ENCODE peak calls at places on chromosomes 3 and 15, in ten cellular contexts. W is lung; Y is dorsolateral prefrontal cortex; P is tibial nerve; V is GM23248; O is AG04450; I is CD4-positive, CD25-positive, alpha-beta regulatory T cell; H is PC-3; F is lower lobe of right lung; N is caudate nucleus. Z is an unnamed sample.

GRCh38 chr3:169041677-169042171 is 621.8 kb downstream of the MECOM start:
- DNase-seq in F (no peak), Y (no peak), O (no peak), H (peak), P (no peak), V (peak), N (no peak), I (no peak), W (no peak), Z (no peak)

GRCh38 chr3:26118165-26118564 is 328.3 kb downstream of the OXSM start:
- DNase-seq in Y (no peak), P (no peak), O (no peak), F (no peak), I (no peak), W (no peak), H (no peak), V (no peak), N (no peak), Z (no peak)

GRCh38 chr3:78140866-78141658 is 1101.2 kb downstream of the ROBO2 start:
- DNase-seq in V (peak), F (no peak), P (no peak), H (peak), W (no peak), O (peak), Y (no peak), N (no peak), I (no peak), Z (no peak)

GRCh38 chr3:107106316-107106715 is 270.9 kb upstream of the CCDC54 start:
- DNase-seq in H (peak), O (no peak), N (peak), F (no peak), Y (no peak), V (peak), I (no peak), W (no peak), P (no peak), Z (no peak)

GRCh38 chr3:73225161-73225861 is 163.9 kb downstream of the EBLN2 start:
- DNase-seq in F (no peak), Y (no peak), P (no peak), N (no peak), I (no peak), W (no peak), V (no peak), H (no peak), O (no peak), Z (no peak)

GRCh38 chr15:61518191-61518950 is 289.3 kb upstream of the RORA start:
- DNase-seq in O (no peak), P (no peak), Y (no peak), I (no peak), N (no peak), H (peak), W (no peak), V (no peak), F (no peak), Z (no peak)

GRCh38 chr3:114144909-114145688 is 33.8 kb downstream of the DRD3 start:
- DNase-seq in P (no peak), F (no peak), Y (peak), H (peak), N (peak), O (peak), V (peak), I (no peak), W (peak), Z (peak)

GRCh38 chr15:42084465-42085235 is 9.7 kb downstream of the PLA2G4D start:
- DNase-seq in N (no peak), V (peak), W (peak), O (peak), H (peak), P (peak), Y (peak), I (peak), F (peak), Z (peak)

GRCh38 chr15:97875513-97876285 is 84.8 kb upstream of the ARRDC4 start:
- DNase-seq in V (no peak), H (no peak), N (no peak), F (peak), O (no peak), P (no peak), I (no peak), W (peak), Y (no peak), Z (no peak)

GRCh38 chr15:40914486-40914885 is 14.7 kb upstream of the DLL4 start:
- DNase-seq in Y (no peak), N (no peak), V (no peak), P (no peak), I (no peak), F (no peak), O (no peak), H (no peak), W (no peak), Z (no peak)

GRCh38 chr3:44001072-44001471 is 240.6 kb upstream of the TOPAZ1 start:
- DNase-seq in O (no peak), F (no peak), H (peak), W (no peak), Y (no peak), N (no peak), V (peak), I (no peak), P (no peak), Z (no peak)

GRCh38 chr3:86990171-86990733 is 697 bp downstream of the VGLL3 start:
- DNase-seq in H (peak), N (no peak), O (no peak), Y (no peak), F (peak), W (no peak), V (peak), I (no peak), P (no peak), Z (no peak)

GRCh38 chr3:86988235-86988634 is 2.7 kb downstream of the VGLL3 start:
- DNase-seq in H (peak), I (no peak), Y (no peak), V (peak), F (no peak), O (no peak), N (no peak), W (no peak), P (no peak), Z (no peak)

GRCh38 chr3:86990734-86991481 is at the start of gene VGLL3:
- DNase-seq in I (no peak), N (no peak), P (peak), H (peak), Y (no peak), O (peak), V (peak), W (peak), F (peak), Z (peak)

GRCh38 chr3:86988986-86989385 is 2.0 kb downstream of the VGLL3 start:
- DNase-seq in F (no peak), H (no peak), V (peak), P (no peak), I (no peak), N (no peak), Y (no peak), W (no peak), O (no peak), Z (no peak)

GRCh38 chr3:86989611-86990010 is 1.3 kb downstream of the VGLL3 start:
- DNase-seq in I (no peak), N (no peak), Y (no peak), W (no peak), P (no peak), F (no peak), H (no peak), V (peak), O (no peak), Z (no peak)
- H3K27ac ChIP-seq in I (no peak), N (no peak), Y (no peak), W (peak), P (peak), F (peak), H (no peak), V (peak), O (peak), Z (no peak)

GRCh38 chr15:86333819-86334218 is 254.1 kb downstream of the AGBL1 start:
- DNase-seq in I (no peak), F (no peak), P (no peak), N (no peak), Y (no peak), W (no peak), V (no peak), H (no peak), O (no peak), Z (no peak)

GRCh38 chr15:86336051-86336788 is 256.5 kb downstream of the AGBL1 start:
- DNase-seq in N (no peak), O (no peak), Y (no peak), V (peak), I (no peak), H (peak), F (no peak), W (no peak), P (no peak), Z (no peak)

GRCh38 chr15:86337071-86337470 is 257.4 kb downstream of the AGBL1 start:
- DNase-seq in H (no peak), P (no peak), I (no peak), F (no peak), O (no peak), N (no peak), V (no peak), Y (no peak), W (no peak), Z (no peak)
- H3K27ac ChIP-seq in H (peak), P (no peak), I (no peak), F (no peak), O (no peak), N (no peak), V (no peak), Y (no peak), W (no peak), Z (no peak)

GRCh38 chr15:67176195-67176971 is 78.1 kb downstream of the AAGAB start:
- DNase-seq in V (no peak), F (peak), W (peak), I (no peak), Y (no peak), P (no peak), O (no peak), H (no peak), N (peak), Z (no peak)
- H3K27ac ChIP-seq in V (peak), F (peak), W (peak), I (no peak), Y (no peak), P (peak), O (peak), H (peak), N (no peak), Z (no peak)

GRCh38 chr15:70720228-70721016 is 42.9 kb downstream of the UACA start:
- DNase-seq in P (no peak), H (no peak), Y (no peak), F (no peak), N (no peak), V (no peak), O (no peak), W (no peak), I (no peak), Z (no peak)

GRCh38 chr15:70713547-70714414 is 49.6 kb downstream of the UACA start:
- DNase-seq in H (no peak), F (no peak), V (peak), O (no peak), I (no peak), P (no peak), N (no peak), W (no peak), Y (no peak), Z (no peak)

GRCh38 chr15:70717237-70717793 is 46.0 kb downstream of the UACA start:
- DNase-seq in Y (no peak), N (no peak), F (no peak), P (no peak), O (no peak), W (no peak), I (no peak), H (peak), V (no peak), Z (no peak)

GRCh38 chr15:70714575-70714974 is 48.8 kb downstream of the UACA start:
- DNase-seq in I (no peak), W (no peak), P (no peak), N (no peak), V (peak), F (no peak), Y (no peak), H (peak), O (no peak), Z (no peak)

DNA sequence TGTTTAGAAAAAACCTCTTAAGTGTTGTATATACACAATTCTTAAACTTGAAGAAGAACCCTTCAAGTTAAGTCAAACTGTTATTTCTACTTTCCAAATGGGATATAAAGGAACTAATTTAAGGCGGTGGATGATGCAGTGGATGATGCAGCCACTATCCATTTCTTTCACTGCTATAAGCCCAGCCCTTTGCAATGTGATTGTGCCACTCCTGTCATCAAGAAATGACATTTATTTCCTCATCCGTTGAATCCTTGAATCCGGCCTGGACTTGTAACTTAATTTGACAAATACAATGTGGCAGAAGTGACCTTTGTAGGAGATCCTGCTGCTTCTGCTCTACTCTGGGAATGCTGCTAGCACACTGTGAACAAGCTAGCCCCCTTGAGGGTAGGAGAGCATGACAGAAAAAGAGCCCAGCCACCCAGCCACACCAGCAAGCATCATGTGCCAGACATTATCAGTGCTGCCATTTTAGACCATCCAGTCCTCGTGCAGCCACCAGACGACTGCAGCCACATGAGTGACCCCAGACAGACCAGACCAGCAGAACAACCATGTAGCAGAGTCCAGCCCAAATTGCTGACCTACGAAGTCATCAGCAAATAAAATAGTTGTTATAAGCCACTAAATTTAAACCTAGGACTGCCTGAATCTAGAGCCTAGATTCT is 47.4 kb downstream of the UACA start:
- DNase-seq in O (no peak), I (no peak), F (no peak), V (peak), H (peak), N (no peak), W (no peak), P (no peak), Y (no peak), Z (no peak)
- H3K27ac ChIP-seq in O (no peak), I (no peak), F (no peak), V (no peak), H (no peak), N (no peak), W (peak), P (no peak), Y (no peak), Z (no peak)

GRCh38 chr3:129623447-129624118 is 17.1 kb upstream of the PLXND1 start:
- DNase-seq in V (no peak), W (peak), O (no peak), F (peak), N (no peak), H (no peak), Y (no peak), P (no peak), I (no peak), Z (no peak)
- H3K27ac ChIP-seq in V (no peak), W (peak), O (no peak), F (peak), N (no peak), H (no peak), Y (no peak), P (peak), I (no peak), Z (no peak)

GRCh38 chr15:90950676-90951075 is 4.0 kb upstream of the RCCD1 start:
- DNase-seq in H (no peak), I (no peak), P (no peak), W (no peak), V (no peak), O (no peak), F (no peak), Y (no peak), N (no peak), Z (no peak)
- H3K27ac ChIP-seq in H (no peak), I (no peak), P (no peak), W (no peak), V (no peak), O (no peak), F (no peak), Y (no peak), N (no peak), Z (no peak)

DNA sequence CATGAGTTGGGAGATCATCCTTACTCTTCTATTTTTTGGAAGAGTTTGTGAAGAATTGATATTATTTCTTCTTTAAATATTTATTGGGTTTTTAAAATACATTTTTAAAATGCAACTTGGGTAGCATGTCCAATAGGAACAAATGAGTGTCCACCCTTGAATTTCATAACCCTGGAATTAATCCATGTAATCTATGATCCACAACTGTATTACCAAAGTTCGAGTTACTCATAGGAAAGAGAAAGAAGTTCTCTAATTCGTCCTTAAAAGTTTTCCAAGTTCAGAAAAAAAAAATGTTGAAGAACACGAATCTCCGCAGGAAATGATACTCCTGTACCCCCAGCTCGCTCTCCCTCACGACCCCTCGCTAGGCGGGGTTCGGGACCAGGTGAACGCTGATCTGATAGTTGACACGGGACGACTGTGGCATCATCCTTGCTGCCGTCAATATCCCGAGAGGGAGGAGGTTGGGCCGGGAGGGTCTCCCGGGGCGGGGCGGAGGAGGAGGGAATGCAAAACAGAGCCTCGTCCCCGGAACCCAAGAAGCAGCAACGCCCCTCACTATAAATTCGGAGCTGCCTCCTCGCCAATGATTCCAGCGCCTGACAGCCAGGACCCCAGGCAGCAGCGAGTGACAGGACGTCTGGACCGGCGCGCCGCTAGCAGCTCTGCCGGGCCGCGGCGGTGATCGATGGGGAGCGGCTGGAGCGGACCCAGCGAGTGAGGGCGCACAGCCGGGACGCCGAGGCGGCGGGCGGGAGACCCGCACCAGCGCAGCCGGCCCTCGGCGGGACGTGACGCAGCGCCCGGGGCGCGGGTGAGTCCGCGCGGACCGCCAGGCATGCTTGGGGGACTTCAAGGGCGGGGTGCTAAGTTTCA is at the start of gene AGTR1:
- DNase-seq in I (no peak), O (no peak), P (peak), N (no peak), W (peak), F (peak), V (peak), H (no peak), Y (no peak), Z (no peak)
- H3K27ac ChIP-seq in I (no peak), O (no peak), P (peak), N (no peak), W (peak), F (peak), V (no peak), H (no peak), Y (no peak), Z (no peak)

DNA sequence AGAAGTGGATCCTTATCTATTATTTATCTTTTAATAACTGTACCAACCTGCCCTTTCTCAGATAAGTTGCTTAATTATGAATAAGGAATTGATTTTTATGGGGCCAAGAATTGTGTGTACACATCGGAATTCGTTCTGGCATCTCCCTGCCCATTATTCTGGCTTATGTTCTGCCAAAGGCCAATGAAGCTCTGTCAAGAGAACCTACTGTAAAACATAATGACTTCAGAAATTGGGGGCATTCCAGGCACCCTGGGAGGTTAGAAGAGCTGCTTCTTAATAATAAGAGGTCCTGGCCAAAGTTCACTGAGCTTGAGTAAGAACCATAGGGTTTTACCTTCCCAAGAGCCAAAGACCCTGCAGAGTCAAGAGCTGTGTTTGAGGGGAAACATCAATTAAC is 261.7 kb downstream of the SLC9A9 start:
- DNase-seq in V (peak), H (no peak), O (no peak), I (no peak), P (no peak), Y (no peak), N (no peak), W (no peak), F (no peak), Z (no peak)
- H3K27ac ChIP-seq in V (no peak), H (no peak), O (no peak), I (no peak), P (no peak), Y (no peak), N (peak), W (no peak), F (no peak), Z (no peak)

DNA sequence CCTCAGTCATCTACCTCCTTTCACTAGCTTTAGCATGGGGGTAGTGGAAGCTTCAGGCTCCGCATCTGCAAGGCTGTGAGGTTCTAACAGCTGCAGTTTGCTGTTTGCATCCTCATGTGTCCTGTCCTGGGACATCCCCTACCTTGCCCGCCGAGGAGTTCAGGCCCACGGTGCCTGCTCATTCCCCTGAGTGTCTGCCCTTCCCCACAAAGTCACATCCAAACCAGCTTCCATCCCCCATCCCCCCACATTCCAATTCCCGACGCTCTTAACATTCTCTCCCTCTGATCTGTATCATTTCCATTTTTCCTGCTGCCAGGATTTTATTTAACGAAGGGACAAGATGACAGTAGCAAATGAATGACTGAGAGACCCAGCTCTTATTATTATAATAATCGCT is 43.8 kb downstream of the HRH1 start:
- DNase-seq in H (no peak), V (no peak), P (no peak), N (no peak), O (no peak), F (no peak), W (no peak), I (no peak), Y (no peak), Z (no peak)
- H3K27ac ChIP-seq in H (peak), V (no peak), P (no peak), N (no peak), O (peak), F (no peak), W (peak), I (no peak), Y (no peak), Z (no peak)